ENCODE peak calls at places on chromosomes 12 and 14, in five cellular contexts. T is GM04503, W is AG04450, Q is dermis microvascular lymphatic vessel endothelial cell, C is hepatic stellate cell. P is an unnamed sample.

GRCh38 chr12:32702470-32702869 is 23.4 kb downstream of the DNM1L start:
- DNase-seq in W (no peak), Q (no peak), C (no peak), T (peak), P (no peak)

GRCh38 chr12:60148109-60148508 is 552.3 kb downstream of the SLC16A7 start:
- DNase-seq in C (peak), T (peak), Q (no peak), W (peak), P (peak)

GRCh38 chr14:102775855-102776760 is 1.1 kb upstream of the TRAF3 start:
- DNase-seq in W (no peak), C (peak), T (no peak), Q (no peak), P (peak)

GRCh38 chr12:21975293-21975692 is 34.1 kb upstream of the ABCC9 start:
- DNase-seq in C (no peak), W (no peak), T (no peak), Q (no peak), P (no peak)

GRCh38 chr14:105014032-105014431 is 6.9 kb downstream of the CDCA4 start:
- DNase-seq in T (no peak), W (no peak), C (no peak), Q (no peak), P (no peak)

GRCh38 chr14:58077621-58078020 is 74.4 kb downstream of the ARMH4 start:
- DNase-seq in C (peak), W (no peak), Q (no peak), T (peak), P (no peak)

GRCh38 chr12:139585-139984 is 73.0 kb downstream of the IQSEC3 start:
- DNase-seq in Q (no peak), W (no peak), C (no peak), T (no peak), P (no peak)

GRCh38 chr14:62736426-62737043 is 308.7 kb downstream of the KCNH5 start:
- DNase-seq in Q (no peak), W (no peak), C (no peak), T (no peak), P (no peak)

GRCh38 chr14:103408491-103409155 is 23.4 kb downstream of the MARK3 start:
- DNase-seq in C (no peak), Q (no peak), T (no peak), W (no peak), P (no peak)

GRCh38 chr12:75439930-75440329 is 40.6 kb upstream of the GLIPR1 start:
- DNase-seq in W (no peak), Q (no peak), C (no peak), T (no peak), P (no peak)

GRCh38 chr12:49643961-49644619 is 20.7 kb downstream of the PRPF40B start:
- DNase-seq in C (no peak), T (no peak), W (no peak), Q (no peak), P (no peak)

GRCh38 chr12:54032627-54033100 is at the start of gene HOXC5:
- DNase-seq in C (peak), T (no peak), W (no peak), Q (no peak), P (no peak)

GRCh38 chr14:59600211-59600945 is 23.8 kb upstream of the CCDC175 start:
- DNase-seq in W (no peak), Q (no peak), T (no peak), C (no peak), P (no peak)

GRCh38 chr14:104639889-104640548 is 35.4 kb upstream of the TMEM179 start:
- DNase-seq in Q (peak), T (no peak), W (no peak), C (peak), P (no peak)

GRCh38 chr12:19646599-19646998 is 207.3 kb downstream of the AEBP2 start:
- DNase-seq in W (no peak), Q (no peak), C (no peak), T (no peak), P (no peak)

GRCh38 chr12:1289371-1290155 is 298.5 kb downstream of the ERC1 start:
- DNase-seq in C (no peak), Q (peak), T (no peak), W (no peak), P (peak)

GRCh38 chr14:73173092-73173735 is 36.9 kb downstream of the PSEN1 start:
- DNase-seq in W (peak), Q (peak), T (no peak), C (peak), P (peak)

GRCh38 chr12:108905725-108906124 is 25.8 kb downstream of the DAO start:
- DNase-seq in C (no peak), T (no peak), Q (no peak), W (no peak), P (no peak)

GRCh38 chr12:19036673-19037357 is 92.7 kb upstream of the PLEKHA5 start:
- DNase-seq in C (peak), W (no peak), Q (no peak), T (no peak), P (peak)

P was measured in pulmonary artery endothelial cell.